ENCODE peak calls at places on chromosomes 16 and 17, in five cellular contexts. M is B cell, H is astrocyte, N is body of pancreas, R is WERI-Rb-1. F is an unnamed sample.

GRCh38 chr17:81386646-81387234 is 8.5 kb upstream of the BAHCC1 start:
- DNase-seq in M (peak; percentile 31), N (peak; percentile 42), R (peak; percentile 61), H (no peak), F (no peak)

GRCh38 chr16:71956500-71956899 is 43.7 kb downstream of the PKD1L3 start:
- DNase-seq in R (no peak), H (no peak), M (no peak), N (no peak), F (no peak)

GRCh38 chr17:16363749-16364536 is 10.7 kb upstream of the CENPV start:
- DNase-seq in N (peak; percentile 69), M (peak; percentile 81), R (peak; percentile 82), H (peak; percentile 25), F (peak; percentile 60)

GRCh38 chr17:80430446-80431245 is 15.7 kb downstream of the ENDOV start:
- DNase-seq in N (no peak), H (no peak), M (no peak), R (no peak), F (no peak)

GRCh38 chr17:42677921-42678781 is 1.4 kb upstream of the PLEKHH3 start:
- DNase-seq in H (peak; percentile 64), N (peak; percentile 94), R (peak; percentile 99), M (peak; percentile 84), F (peak; percentile 80)

GRCh38 chr16:79451196-79451816 is 149.2 kb downstream of the MAF start:
- DNase-seq in R (no peak), N (peak; percentile 32), M (peak; percentile 6), H (no peak), F (no peak)

GRCh38 chr17:74239169-74239568 is 25.8 kb downstream of the TTYH2 start:
- DNase-seq in N (peak; percentile 74), M (no peak), H (peak; percentile 10), R (no peak), F (no peak)

GRCh38 chr17:4986403-4986802 is 1.1 kb downstream of the CAMTA2 start:
- DNase-seq in H (no peak), M (no peak), R (no peak), N (no peak), F (no peak)

GRCh38 chr16:88992351-88993005 is 15.5 kb upstream of the CBFA2T3 start:
- DNase-seq in N (no peak), R (no peak), H (no peak), M (no peak), F (no peak)

GRCh38 chr16:70685061-70685937 is 554 bp downstream of the MTSS2 start:
- DNase-seq in N (no peak), R (no peak), M (no peak), H (no peak), F (no peak)

GRCh38 chr16:30786936-30787612 is at the start of gene ZNF629:
- DNase-seq in H (peak; percentile 50), N (peak; percentile 77), M (peak; percentile 52), R (peak; percentile 80), F (no peak)

GRCh38 chr16:62602790-62603189 is 566.6 kb upstream of the CDH8 start:
- DNase-seq in H (no peak), M (no peak), N (no peak), R (no peak), F (no peak)

DNA sequence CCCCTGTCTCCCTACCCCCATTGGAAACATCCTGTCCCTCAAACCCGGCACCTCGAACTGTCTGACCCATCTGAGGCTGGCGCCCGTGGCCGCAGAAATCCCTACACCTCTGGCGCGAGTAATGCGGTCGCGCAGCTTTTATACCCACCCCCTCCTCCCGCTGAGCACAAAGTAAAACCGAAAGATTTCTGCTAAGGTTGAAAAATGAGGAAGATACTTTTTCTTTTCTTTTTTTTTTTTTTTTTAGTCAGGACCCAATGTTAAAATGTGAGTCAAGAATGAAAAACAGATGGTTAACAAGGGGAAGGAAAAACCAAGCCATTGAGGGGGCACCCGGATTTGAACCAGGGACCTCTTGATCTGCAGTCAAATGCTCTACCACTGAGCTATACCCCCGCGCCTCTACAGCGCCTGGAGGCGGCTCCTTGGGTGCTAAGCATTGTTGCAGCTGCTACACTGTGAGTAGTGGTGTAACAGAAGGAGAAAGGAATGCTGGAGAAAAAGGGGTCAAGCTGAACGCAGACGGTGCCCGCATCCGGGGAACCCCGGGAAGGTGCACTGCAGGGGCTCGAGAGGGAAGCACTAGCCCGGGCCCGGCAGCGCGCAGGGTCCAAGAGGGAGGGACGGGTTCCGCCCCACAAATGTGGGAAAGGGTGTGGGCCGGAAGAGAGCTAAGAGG is 751 bp upstream of the LASP1 start:
- DNase-seq in N (peak; percentile 95), H (peak; percentile 76), R (peak; percentile 87), M (peak; percentile 88), F (peak; percentile 88)
- TF ChIP-seq CTCF in N (peak; percentile 30), H (peak; percentile 23), R (peak; percentile 42), M (peak; percentile 0), F (no peak)

GRCh38 chr17:75263051-75263450 is 1.4 kb downstream of the MRPS7 start:
- DNase-seq in N (no peak), H (no peak), M (no peak), R (no peak), F (no peak)
- TF ChIP-seq CTCF in N (no peak), H (no peak), M (no peak), R (no peak), F (no peak)

DNA sequence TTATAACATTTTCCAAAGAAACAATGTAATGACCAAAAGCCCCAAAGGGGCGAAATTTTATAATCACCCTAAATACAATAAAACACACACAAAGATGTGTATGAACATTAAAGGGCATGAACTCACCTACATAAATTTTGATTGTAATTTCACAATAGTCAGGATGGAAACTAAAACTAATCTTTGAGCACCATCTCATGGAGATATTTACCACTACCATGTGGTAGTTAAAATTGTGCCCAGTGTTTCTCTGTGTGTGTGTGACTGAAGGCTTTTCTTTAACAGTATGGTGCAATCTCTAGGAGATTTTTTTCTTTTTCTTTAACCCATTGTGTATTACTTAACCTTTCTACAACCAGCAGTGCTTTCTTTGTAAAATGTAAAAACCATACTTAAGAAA is 19.7 kb upstream of the MEIOC start:
- DNase-seq in M (peak; percentile 29), R (no peak), H (peak; percentile 27), N (no peak), F (no peak)
- TF ChIP-seq CTCF in M (peak; percentile 66), R (no peak), H (peak; percentile 74), N (peak; percentile 51), F (peak; percentile 35)

GRCh38 chr17:30299000-30299399 is 7.3 kb upstream of the BLMH start:
- DNase-seq in N (no peak), M (no peak), R (no peak), H (no peak), F (no peak)
- TF ChIP-seq CTCF in N (peak; percentile 8), M (no peak), R (no peak), H (peak; percentile 35), F (no peak)

F was measured in natural killer cell.